ENCODE peak calls at places on chromosome 7, in seven cellular contexts. H is sigmoid colon; G is stimulated activated naive CD4-positive, alpha-beta T cell; Y is activated T-cell treated with anti-CD3 and anti-CD28 coated beads, Interleukin-2, amount 50 U/mL, for 1 hour; W is lower leg skin; I is nucleus accumbens; D is cardiac septum. B is an unnamed sample.

GRCh38 chr7:33895025-33895804 is 10.1 kb upstream of the BMPER start:
- DNase-seq in H (peak; percentile 90), G (peak; percentile 61), Y (peak; percentile 65), W (peak; percentile 96), I (peak; percentile 77), D (peak; percentile 91), B (peak; percentile 83)

GRCh38 chr7:19066109-19066508 is 51.3 kb downstream of the TWIST1 start:
- DNase-seq in H (no peak), G (no peak), Y (no peak), W (no peak), I (no peak), D (no peak), B (no peak)

GRCh38 chr7:15326044-15326644 is 235.7 kb downstream of the AGMO start:
- DNase-seq in H (no peak), G (no peak), Y (no peak), W (no peak), I (no peak), D (no peak), B (no peak)

GRCh38 chr7:32357535-32358277 is 132.5 kb downstream of the LSM5 start:
- DNase-seq in H (no peak), G (no peak), Y (no peak), W (no peak), I (no peak), D (no peak), B (no peak)

GRCh38 chr7:107103369-107103768 is 58.9 kb downstream of the PRKAR2B start:
- DNase-seq in H (no peak), G (peak; percentile 16), Y (no peak), W (no peak), I (no peak), D (no peak), B (no peak)

GRCh38 chr7:131383417-131383816 is 55.7 kb downstream of the MKLN1 start:
- DNase-seq in H (no peak), G (no peak), Y (no peak), W (no peak), I (no peak), D (no peak), B (no peak)

GRCh38 chr7:105794741-105795729 is 81.4 kb downstream of the ATXN7L1 start:
- DNase-seq in H (peak; percentile 77), G (no peak), Y (no peak), W (peak; percentile 70), I (no peak), D (no peak), B (no peak)

GRCh38 chr7:150412016-150412415 is 32.9 kb downstream of the ZNF775 start:
- DNase-seq in H (no peak), G (no peak), Y (no peak), W (no peak), I (no peak), D (peak; percentile 46), B (no peak)

GRCh38 chr7:32163141-32163806 is 93.1 kb upstream of the PDE1C start:
- DNase-seq in H (peak; percentile 69), G (no peak), Y (no peak), W (no peak), I (no peak), D (no peak), B (no peak)

GRCh38 chr7:80960228-80960627 is 41.4 kb upstream of the SEMA3C start:
- DNase-seq in H (no peak), G (no peak), Y (no peak), W (no peak), I (no peak), D (no peak), B (no peak)

GRCh38 chr7:3217166-3217565 is 83.9 kb upstream of the SDK1 start:
- DNase-seq in H (no peak), G (no peak), Y (no peak), W (no peak), I (no peak), D (peak; percentile 67), B (no peak)

GRCh38 chr7:70647801-70648491 is 484.0 kb upstream of the GALNT17 start:
- DNase-seq in H (no peak), G (peak; percentile 66), Y (peak; percentile 70), W (no peak), I (no peak), D (no peak), B (peak; percentile 84)

GRCh38 chr7:157020514-157021070 is 10.1 kb upstream of the MNX1 start:
- DNase-seq in H (no peak), G (no peak), Y (peak; percentile 16), W (peak; percentile 71), I (no peak), D (peak; percentile 33), B (no peak)

GRCh38 chr7:95199779-95200558 is 124.4 kb downstream of the PON1 start:
- DNase-seq in H (peak; percentile 64), G (no peak), Y (no peak), W (no peak), I (peak; percentile 21), D (no peak), B (no peak)

GRCh38 chr7:641269-641671 is 85.2 kb upstream of the DNAAF5 start:
- DNase-seq in H (no peak), G (no peak), Y (no peak), W (no peak), I (no peak), D (no peak), B (no peak)

GRCh38 chr7:44608916-44609648 is 2.7 kb downstream of the OGDH start:
- DNase-seq in H (no peak), G (no peak), Y (no peak), W (no peak), I (no peak), D (no peak), B (no peak)

B was measured in Peyer's patch.